ENCODE peak calls at places on chromosomes 12 and 14, in four cellular contexts. One of them, this sample, is unnamed.

GRCh38 chr12:16606201-16606849 is 363 bp upstream of the LMO3 start:
- DNase-seq in ovary: peak; percentile 25
- DNase-seq in OCI-LY7: peak; percentile 67
- DNase-seq in neural progenitor cell: peak; percentile 58
- DNase-seq in this sample: peak; percentile 59

GRCh38 chr14:51176819-51177218 is 63.2 kb upstream of the TMX1 start:
- DNase-seq in ovary: no peak
- DNase-seq in OCI-LY7: no peak
- DNase-seq in neural progenitor cell: peak; percentile 32
- DNase-seq in this sample: peak; percentile 60

GRCh38 chr12:31005944-31006361 is 67.7 kb upstream of the DDX11 start:
- DNase-seq in ovary: no peak
- DNase-seq in OCI-LY7: no peak
- DNase-seq in neural progenitor cell: no peak
- DNase-seq in this sample: no peak

GRCh38 chr14:23640524-23641141 is 4.5 kb downstream of the DHRS2 start:
- DNase-seq in ovary: peak; percentile 94
- DNase-seq in OCI-LY7: no peak
- DNase-seq in neural progenitor cell: no peak
- DNase-seq in this sample: no peak

GRCh38 chr12:104026841-104027599 is 23.0 kb downstream of the GLT8D2 start:
- DNase-seq in ovary: no peak
- DNase-seq in OCI-LY7: no peak
- DNase-seq in neural progenitor cell: no peak
- DNase-seq in this sample: no peak

GRCh38 chr14:48792376-48793024 is 793.7 kb downstream of the RPS29 start:
- DNase-seq in ovary: no peak
- DNase-seq in OCI-LY7: no peak
- DNase-seq in neural progenitor cell: no peak
- DNase-seq in this sample: no peak

GRCh38 chr12:1915082-1915968 is 3.1 kb downstream of the CACNA2D4 start:
- DNase-seq in ovary: peak; percentile 4
- DNase-seq in OCI-LY7: peak; percentile 33
- DNase-seq in neural progenitor cell: no peak
- DNase-seq in this sample: no peak

GRCh38 chr14:104316121-104316722 is 177.8 kb downstream of the KIF26A start:
- DNase-seq in ovary: no peak
- DNase-seq in OCI-LY7: no peak
- DNase-seq in neural progenitor cell: no peak
- DNase-seq in this sample: no peak

GRCh38 chr14:58297412-58297761 is 968 bp upstream of the ARID4A start:
- DNase-seq in ovary: no peak
- DNase-seq in OCI-LY7: no peak
- DNase-seq in neural progenitor cell: peak; percentile 75
- DNase-seq in this sample: no peak

GRCh38 chr12:89469361-89469760 is 55.2 kb downstream of the GALNT4 start:
- DNase-seq in ovary: no peak
- DNase-seq in OCI-LY7: no peak
- DNase-seq in neural progenitor cell: no peak
- DNase-seq in this sample: no peak

GRCh38 chr12:121796855-121797751 is 3.6 kb upstream of the RHOF start:
- DNase-seq in ovary: peak; percentile 84
- DNase-seq in OCI-LY7: no peak
- DNase-seq in neural progenitor cell: peak; percentile 95
- DNase-seq in this sample: peak; percentile 89

GRCh38 chr12:22408605-22409004 is 74.1 kb upstream of the ST8SIA1 start:
- DNase-seq in ovary: no peak
- DNase-seq in OCI-LY7: no peak
- DNase-seq in neural progenitor cell: no peak
- DNase-seq in this sample: no peak

GRCh38 chr12:111322336-111323250 is 46.3 kb downstream of the PHETA1 start:
- DNase-seq in ovary: no peak
- DNase-seq in OCI-LY7: no peak
- DNase-seq in neural progenitor cell: no peak
- DNase-seq in this sample: no peak

GRCh38 chr12:1947081-1947480 is 28.6 kb upstream of the CACNA2D4 start:
- DNase-seq in ovary: no peak
- DNase-seq in OCI-LY7: no peak
- DNase-seq in neural progenitor cell: no peak
- DNase-seq in this sample: no peak

GRCh38 chr12:93591137-93591868 is 18.8 kb downstream of the SOCS2 start:
- DNase-seq in ovary: peak; percentile 41
- DNase-seq in OCI-LY7: peak; percentile 38
- DNase-seq in neural progenitor cell: peak; percentile 36
- DNase-seq in this sample: peak; percentile 58

GRCh38 chr12:80708535-80709328 is 1.3 kb downstream of the MYF6 start:
- DNase-seq in ovary: no peak
- DNase-seq in OCI-LY7: no peak
- DNase-seq in neural progenitor cell: peak; percentile 61
- DNase-seq in this sample: no peak

GRCh38 chr14:49975286-49975685 is 82.4 kb downstream of the ARF6 start:
- DNase-seq in ovary: no peak
- DNase-seq in OCI-LY7: no peak
- DNase-seq in neural progenitor cell: no peak
- DNase-seq in this sample: peak; percentile 36
- H3K4me1 ChIP-seq in ovary: peaks cover 18% of the 10 kb centered on the region
- H3K4me1 ChIP-seq in OCI-LY7: peaks cover 95% of the 10 kb centered on the region
- H3K4me1 ChIP-seq in neural progenitor cell: peaks cover 13% of the 10 kb centered on the region
- H3K4me1 ChIP-seq in this sample: peaks cover 39% of the 10 kb centered on the region

DNA sequence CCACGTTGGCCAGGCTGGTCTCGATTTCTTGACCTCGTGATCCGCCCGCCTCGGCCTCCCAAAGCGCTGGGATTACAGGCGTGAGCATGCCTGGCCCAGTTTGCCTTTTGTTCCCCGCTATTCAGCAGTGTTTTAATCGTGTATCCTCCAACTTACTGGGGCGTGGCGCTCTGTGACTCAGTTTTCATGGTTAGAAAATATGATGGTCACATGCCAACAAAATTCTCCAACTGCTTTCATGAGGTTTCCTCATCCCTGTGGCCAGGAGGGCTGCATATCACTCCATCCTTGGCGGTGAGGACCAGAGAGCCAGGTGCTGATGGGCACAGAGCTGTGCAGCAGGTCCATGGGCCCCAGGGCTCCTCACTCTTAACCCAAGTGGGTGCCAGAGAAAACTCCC is 33.0 kb upstream of the PRMT8 start:
- DNase-seq in ovary: no peak
- DNase-seq in OCI-LY7: no peak
- DNase-seq in neural progenitor cell: no peak
- DNase-seq in this sample: no peak
- H3K4me1 ChIP-seq in ovary: no peaks in the 10 kb centered on the region
- H3K4me1 ChIP-seq in OCI-LY7: no peaks in the 10 kb centered on the region
- H3K4me1 ChIP-seq in neural progenitor cell: peaks cover 23% of the 10 kb centered on the region
- H3K4me1 ChIP-seq in this sample: no peaks in the 10 kb centered on the region

DNA sequence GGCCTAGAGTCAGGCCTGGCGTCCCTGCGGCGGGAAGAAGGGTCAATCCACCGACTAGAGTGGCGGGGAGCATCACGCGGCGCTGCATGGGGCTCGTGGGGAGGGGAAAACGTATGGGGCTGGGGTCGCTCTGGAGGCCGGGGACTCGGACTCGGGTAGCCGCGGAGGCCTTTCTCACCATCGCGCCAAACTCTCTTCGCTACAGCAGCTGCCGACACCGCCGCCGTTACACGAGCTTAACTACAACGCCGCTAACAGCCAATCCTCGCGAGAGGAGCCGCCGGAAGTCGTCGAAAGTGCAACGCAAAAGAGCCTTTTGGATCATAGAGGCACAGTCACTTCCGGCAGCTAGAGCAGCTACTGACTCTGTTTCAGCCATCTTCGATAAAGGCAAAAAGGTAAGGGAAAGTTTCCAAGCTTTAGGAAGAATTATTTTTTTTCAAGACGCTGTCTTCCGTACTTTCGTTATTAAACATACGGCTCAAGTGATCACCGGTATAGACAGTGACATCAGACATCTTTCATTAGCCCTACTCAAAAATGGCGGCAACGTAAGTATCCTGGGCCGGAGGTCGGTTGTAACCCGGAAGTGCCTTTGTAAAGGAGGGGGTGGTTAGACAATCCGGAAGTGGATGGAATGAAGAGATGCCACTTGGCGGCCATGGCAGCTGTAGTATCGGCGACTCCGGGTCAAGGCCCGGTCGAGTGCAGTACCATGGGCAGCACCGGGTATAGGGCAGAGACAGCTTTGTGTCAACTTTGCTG is at the start of the genes ERH and SLC39A9:
- DNase-seq in ovary: peak; percentile 95
- DNase-seq in OCI-LY7: peak; percentile 99
- DNase-seq in neural progenitor cell: peak; percentile 97
- DNase-seq in this sample: peak; percentile 95
- H3K4me1 ChIP-seq in ovary: peaks cover 19% of the 10 kb centered on the region
- H3K4me1 ChIP-seq in OCI-LY7: peaks cover 57% of the 10 kb centered on the region
- H3K4me1 ChIP-seq in neural progenitor cell: peaks cover 35% of the 10 kb centered on the region
- H3K4me1 ChIP-seq in this sample: peaks cover 25% of the 10 kb centered on the region

GRCh38 chr12:47218191-47218654 is 138.5 kb upstream of the AMIGO2 start:
- DNase-seq in ovary: no peak
- DNase-seq in OCI-LY7: peak; percentile 34
- DNase-seq in neural progenitor cell: no peak
- DNase-seq in this sample: no peak

GRCh38 chr12:47214771-47215170 is 135.0 kb upstream of the AMIGO2 start:
- DNase-seq in ovary: no peak
- DNase-seq in OCI-LY7: no peak
- DNase-seq in neural progenitor cell: no peak
- DNase-seq in this sample: no peak

GRCh38 chr12:47219243-47219642 is 139.5 kb upstream of the AMIGO2 start:
- DNase-seq in ovary: no peak
- DNase-seq in OCI-LY7: no peak
- DNase-seq in neural progenitor cell: no peak
- DNase-seq in this sample: no peak

GRCh38 chr12:47214001-47214619 is 134.4 kb upstream of the AMIGO2 start:
- DNase-seq in ovary: no peak
- DNase-seq in OCI-LY7: no peak
- DNase-seq in neural progenitor cell: no peak
- DNase-seq in this sample: no peak

GRCh38 chr12:47216150-47216677 is 136.5 kb upstream of the AMIGO2 start:
- DNase-seq in ovary: no peak
- DNase-seq in OCI-LY7: peak; percentile 92
- DNase-seq in neural progenitor cell: no peak
- DNase-seq in this sample: no peak
- H3K4me1 ChIP-seq in ovary: no peaks in the 10 kb centered on the region
- H3K4me1 ChIP-seq in OCI-LY7: peaks cover 59% of the 10 kb centered on the region
- H3K4me1 ChIP-seq in neural progenitor cell: no peaks in the 10 kb centered on the region
- H3K4me1 ChIP-seq in this sample: no peaks in the 10 kb centered on the region

This sample was measured in HAP-1.